ENCODE peak calls at places on chromosome 17, in nine cellular contexts. One of them, this sample, is unnamed.

GRCh38 chr17:9028632-9029570 is 7.6 kb downstream of the NTN1 start:
- DNase-seq in A549: no peak
- DNase-seq in Peyer's patch: no peak
- DNase-seq in sigmoid colon: no peak
- DNase-seq in neural progenitor cell: peak
- DNase-seq in AG04450: no peak
- DNase-seq in PC-9: no peak
- DNase-seq in WERI-Rb-1: peak
- DNase-seq in astrocyte: no peak
- DNase-seq in this sample: no peak

GRCh38 chr17:60345233-60345632 is 46.7 kb downstream of the USP32 start:
- DNase-seq in A549: no peak
- DNase-seq in Peyer's patch: no peak
- DNase-seq in sigmoid colon: no peak
- DNase-seq in neural progenitor cell: no peak
- DNase-seq in AG04450: no peak
- DNase-seq in PC-9: no peak
- DNase-seq in WERI-Rb-1: no peak
- DNase-seq in astrocyte: no peak
- DNase-seq in this sample: no peak

GRCh38 chr17:74276051-74276476 is 2.0 kb downstream of the DNAI2 start:
- DNase-seq in A549: no peak
- DNase-seq in Peyer's patch: no peak
- DNase-seq in sigmoid colon: peak
- DNase-seq in neural progenitor cell: no peak
- DNase-seq in AG04450: no peak
- DNase-seq in PC-9: no peak
- DNase-seq in WERI-Rb-1: no peak
- DNase-seq in astrocyte: peak
- DNase-seq in this sample: no peak

GRCh38 chr17:16243811-16244567 is 27.0 kb downstream of the PIGL start:
- DNase-seq in A549: no peak
- DNase-seq in Peyer's patch: peak
- DNase-seq in sigmoid colon: no peak
- DNase-seq in neural progenitor cell: no peak
- DNase-seq in AG04450: no peak
- DNase-seq in PC-9: no peak
- DNase-seq in WERI-Rb-1: no peak
- DNase-seq in astrocyte: peak
- DNase-seq in this sample: no peak

GRCh38 chr17:83151056-83151441 is 71.6 kb downstream of the METRNL start:
- DNase-seq in A549: no peak
- DNase-seq in Peyer's patch: no peak
- DNase-seq in sigmoid colon: no peak
- DNase-seq in neural progenitor cell: no peak
- DNase-seq in AG04450: no peak
- DNase-seq in PC-9: no peak
- DNase-seq in WERI-Rb-1: no peak
- DNase-seq in astrocyte: no peak
- DNase-seq in this sample: no peak

GRCh38 chr17:58568050-58568830 is 53.8 kb upstream of the MTMR4 start:
- DNase-seq in A549: no peak
- DNase-seq in Peyer's patch: no peak
- DNase-seq in sigmoid colon: no peak
- DNase-seq in neural progenitor cell: no peak
- DNase-seq in AG04450: no peak
- DNase-seq in PC-9: no peak
- DNase-seq in WERI-Rb-1: no peak
- DNase-seq in astrocyte: no peak
- DNase-seq in this sample: no peak

GRCh38 chr17:68981288-68981687 is 26.1 kb upstream of the ABCA8 start:
- DNase-seq in A549: no peak
- DNase-seq in Peyer's patch: no peak
- DNase-seq in sigmoid colon: peak
- DNase-seq in neural progenitor cell: no peak
- DNase-seq in AG04450: peak
- DNase-seq in PC-9: peak
- DNase-seq in WERI-Rb-1: no peak
- DNase-seq in astrocyte: peak
- DNase-seq in this sample: no peak

GRCh38 chr17:8430966-8431365 is 4.7 kb upstream of the NDEL1 start:
- DNase-seq in A549: no peak
- DNase-seq in Peyer's patch: no peak
- DNase-seq in sigmoid colon: peak
- DNase-seq in neural progenitor cell: peak
- DNase-seq in AG04450: no peak
- DNase-seq in PC-9: no peak
- DNase-seq in WERI-Rb-1: no peak
- DNase-seq in astrocyte: peak
- DNase-seq in this sample: peak

GRCh38 chr17:1082579-1082978 is 85.7 kb downstream of the TIMM22 start:
- DNase-seq in A549: no peak
- DNase-seq in Peyer's patch: no peak
- DNase-seq in sigmoid colon: no peak
- DNase-seq in neural progenitor cell: no peak
- DNase-seq in AG04450: no peak
- DNase-seq in PC-9: peak
- DNase-seq in WERI-Rb-1: no peak
- DNase-seq in astrocyte: peak
- DNase-seq in this sample: no peak

GRCh38 chr17:55722016-55722706 is 503 bp downstream of the TMEM100 start:
- DNase-seq in A549: no peak
- DNase-seq in Peyer's patch: no peak
- DNase-seq in sigmoid colon: no peak
- DNase-seq in neural progenitor cell: no peak
- DNase-seq in AG04450: no peak
- DNase-seq in PC-9: no peak
- DNase-seq in WERI-Rb-1: no peak
- DNase-seq in astrocyte: peak
- DNase-seq in this sample: no peak

GRCh38 chr17:79365836-79366831 is 244.7 kb downstream of the RBFOX3 start:
- DNase-seq in A549: no peak
- DNase-seq in Peyer's patch: no peak
- DNase-seq in sigmoid colon: no peak
- DNase-seq in neural progenitor cell: no peak
- DNase-seq in AG04450: no peak
- DNase-seq in PC-9: no peak
- DNase-seq in WERI-Rb-1: no peak
- DNase-seq in astrocyte: no peak
- DNase-seq in this sample: no peak

GRCh38 chr17:83196973-83197880 is 117.8 kb downstream of the METRNL start:
- DNase-seq in A549: no peak
- DNase-seq in Peyer's patch: no peak
- DNase-seq in sigmoid colon: peak
- DNase-seq in neural progenitor cell: no peak
- DNase-seq in AG04450: no peak
- DNase-seq in PC-9: no peak
- DNase-seq in WERI-Rb-1: no peak
- DNase-seq in astrocyte: no peak
- DNase-seq in this sample: no peak

GRCh38 chr17:4232168-4232813 is 31.5 kb downstream of the ANKFY1 start:
- DNase-seq in A549: no peak
- DNase-seq in Peyer's patch: no peak
- DNase-seq in sigmoid colon: no peak
- DNase-seq in neural progenitor cell: no peak
- DNase-seq in AG04450: peak
- DNase-seq in PC-9: no peak
- DNase-seq in WERI-Rb-1: no peak
- DNase-seq in astrocyte: peak
- DNase-seq in this sample: no peak
- H3K27ac ChIP-seq in A549: peak
- H3K27ac ChIP-seq in Peyer's patch: peak
- H3K27ac ChIP-seq in sigmoid colon: peak
- H3K27ac ChIP-seq in neural progenitor cell: no peak
- H3K27ac ChIP-seq in AG04450: no peak
- H3K27ac ChIP-seq in PC-9: peak
- H3K27ac ChIP-seq in WERI-Rb-1: no peak
- H3K27ac ChIP-seq in astrocyte: peak
- H3K27ac ChIP-seq in this sample: peak

GRCh38 chr17:7352910-7353635 is 1.1 kb downstream of the KCTD11 start:
- DNase-seq in A549: no peak
- DNase-seq in Peyer's patch: no peak
- DNase-seq in sigmoid colon: no peak
- DNase-seq in neural progenitor cell: no peak
- DNase-seq in AG04450: no peak
- DNase-seq in PC-9: no peak
- DNase-seq in WERI-Rb-1: no peak
- DNase-seq in astrocyte: no peak
- DNase-seq in this sample: no peak

GRCh38 chr17:7354262-7354781 is 634 bp upstream of the TMEM95 start:
- DNase-seq in A549: peak
- DNase-seq in Peyer's patch: no peak
- DNase-seq in sigmoid colon: no peak
- DNase-seq in neural progenitor cell: peak
- DNase-seq in AG04450: no peak
- DNase-seq in PC-9: no peak
- DNase-seq in WERI-Rb-1: no peak
- DNase-seq in astrocyte: peak
- DNase-seq in this sample: no peak

GRCh38 chr17:7355053-7355452 is at the start of gene TMEM95:
- DNase-seq in A549: no peak
- DNase-seq in Peyer's patch: no peak
- DNase-seq in sigmoid colon: peak
- DNase-seq in neural progenitor cell: no peak
- DNase-seq in AG04450: no peak
- DNase-seq in PC-9: peak
- DNase-seq in WERI-Rb-1: no peak
- DNase-seq in astrocyte: no peak
- DNase-seq in this sample: no peak

GRCh38 chr17:7352559-7352889 is 562 bp downstream of the KCTD11 start:
- DNase-seq in A549: no peak
- DNase-seq in Peyer's patch: no peak
- DNase-seq in sigmoid colon: no peak
- DNase-seq in neural progenitor cell: no peak
- DNase-seq in AG04450: no peak
- DNase-seq in PC-9: no peak
- DNase-seq in WERI-Rb-1: no peak
- DNase-seq in astrocyte: no peak
- DNase-seq in this sample: no peak

DNA sequence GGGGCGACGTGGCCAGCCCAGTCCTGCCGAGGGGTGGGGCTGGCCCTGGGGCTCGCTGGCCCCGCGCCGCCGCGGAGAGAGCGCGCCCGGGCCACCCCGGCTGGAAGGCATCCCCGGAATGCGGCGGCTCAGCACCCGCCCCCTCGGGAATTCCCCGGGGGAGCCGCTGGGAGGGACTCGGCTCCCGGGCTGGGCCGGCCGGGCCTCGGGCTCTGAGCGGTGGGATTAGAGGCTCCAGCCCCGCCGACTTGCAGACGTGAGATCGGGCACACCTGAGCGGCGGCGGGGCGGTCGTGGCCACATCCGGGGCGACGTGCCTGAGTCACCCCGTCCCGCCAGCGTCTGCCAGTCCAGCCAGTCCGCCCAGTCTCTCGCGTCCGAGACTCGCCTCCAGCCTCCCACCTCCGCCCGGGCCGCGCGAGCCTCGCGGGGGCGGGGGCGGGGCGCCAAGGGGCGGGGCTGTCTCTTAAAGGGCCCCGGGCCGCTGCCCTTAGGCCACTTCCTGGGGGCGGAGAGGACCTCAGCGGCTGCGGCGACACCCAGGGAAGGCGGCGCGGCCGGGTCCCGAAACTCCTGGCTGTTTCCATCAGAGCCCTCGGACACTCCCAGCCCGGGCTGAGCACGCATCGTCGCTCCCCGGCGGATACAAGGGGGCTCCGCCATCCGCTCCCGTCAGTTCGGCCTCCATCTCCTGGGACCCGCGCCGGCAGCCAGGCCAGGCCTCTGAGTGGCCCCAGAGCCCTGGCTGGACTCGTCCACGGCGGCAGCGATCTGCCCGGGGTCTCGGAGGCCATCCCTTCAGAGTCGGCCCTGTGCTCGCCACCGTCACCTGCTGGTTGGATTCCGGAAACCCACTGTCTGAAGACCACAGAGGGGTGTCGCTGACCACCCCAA is at the start of gene KCTD11:
- DNase-seq in A549: peak
- DNase-seq in Peyer's patch: peak
- DNase-seq in sigmoid colon: peak
- DNase-seq in neural progenitor cell: peak
- DNase-seq in AG04450: peak
- DNase-seq in PC-9: peak
- DNase-seq in WERI-Rb-1: peak
- DNase-seq in astrocyte: peak
- DNase-seq in this sample: peak
- TF ChIP-seq CTCF in A549: peak
- TF ChIP-seq CTCF in Peyer's patch: peak
- TF ChIP-seq CTCF in sigmoid colon: peak
- TF ChIP-seq CTCF in neural progenitor cell: peak
- TF ChIP-seq CTCF in AG04450: peak
- TF ChIP-seq CTCF in PC-9: peak
- TF ChIP-seq CTCF in WERI-Rb-1: peak
- TF ChIP-seq CTCF in astrocyte: peak
- TF ChIP-seq CTCF in this sample: peak

DNA sequence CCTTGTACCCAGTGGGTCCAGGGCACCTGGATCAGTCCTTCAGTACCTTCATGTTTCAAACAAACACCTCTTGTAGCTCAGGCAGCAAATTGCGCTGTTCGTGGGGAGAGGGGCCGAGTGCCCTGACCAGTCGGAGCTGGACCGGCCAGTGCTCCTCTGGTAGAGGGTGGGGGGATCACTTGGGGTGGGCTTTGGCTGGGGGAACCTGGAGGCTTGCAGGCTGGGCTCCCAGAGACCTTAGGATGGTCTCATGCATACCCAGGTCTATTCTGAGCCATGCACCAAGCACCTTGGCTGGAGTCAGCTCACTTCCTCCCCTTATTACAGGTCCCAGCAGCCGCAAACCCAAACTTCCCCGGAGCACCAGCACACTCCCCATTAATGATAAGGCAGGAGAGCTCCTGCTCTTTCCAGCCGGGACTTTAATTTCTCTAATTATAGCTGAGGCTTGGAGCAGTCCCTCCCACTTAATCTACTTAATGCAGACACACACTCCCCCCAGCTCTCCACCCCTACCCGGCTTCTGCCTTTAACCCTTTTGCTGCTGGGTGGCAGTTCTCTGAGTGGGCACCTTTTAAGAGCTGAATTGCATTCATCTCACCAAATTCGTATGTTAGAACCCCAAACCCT is 26.3 kb upstream of the MGAT5B start:
- DNase-seq in A549: no peak
- DNase-seq in Peyer's patch: no peak
- DNase-seq in sigmoid colon: no peak
- DNase-seq in neural progenitor cell: peak
- DNase-seq in AG04450: no peak
- DNase-seq in PC-9: no peak
- DNase-seq in WERI-Rb-1: peak
- DNase-seq in astrocyte: no peak
- DNase-seq in this sample: no peak
- H3K4me3 ChIP-seq in A549: peak
- H3K4me3 ChIP-seq in Peyer's patch: no peak
- H3K4me3 ChIP-seq in sigmoid colon: no peak
- H3K4me3 ChIP-seq in neural progenitor cell: peak
- H3K4me3 ChIP-seq in AG04450: no peak
- H3K4me3 ChIP-seq in PC-9: no peak
- H3K4me3 ChIP-seq in WERI-Rb-1: peak
- H3K4me3 ChIP-seq in astrocyte: no peak
- H3K4me3 ChIP-seq in this sample: no peak

DNA sequence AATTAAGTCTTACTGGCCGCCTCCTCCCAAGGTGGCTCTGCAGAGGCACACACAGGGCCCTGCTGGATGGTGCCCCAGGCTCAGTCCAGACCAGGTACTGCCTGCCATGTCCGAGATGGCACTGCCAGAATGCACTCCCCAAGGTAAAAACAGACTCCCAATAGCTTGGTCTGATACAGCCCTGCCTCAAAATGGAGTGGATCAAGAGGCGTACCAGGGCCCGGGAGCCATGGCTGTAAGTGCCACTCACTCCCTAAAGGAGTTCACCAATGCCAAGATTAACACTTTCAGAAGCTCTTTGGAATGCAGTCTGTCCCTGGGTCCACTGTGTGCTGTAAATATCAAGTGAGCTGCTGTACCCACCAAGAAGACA is 576 bp upstream of the MYO18A start:
- DNase-seq in A549: no peak
- DNase-seq in Peyer's patch: no peak
- DNase-seq in sigmoid colon: no peak
- DNase-seq in neural progenitor cell: no peak
- DNase-seq in AG04450: no peak
- DNase-seq in PC-9: no peak
- DNase-seq in WERI-Rb-1: no peak
- DNase-seq in astrocyte: no peak
- DNase-seq in this sample: peak
- H3K27ac ChIP-seq in A549: peak
- H3K27ac ChIP-seq in Peyer's patch: peak
- H3K27ac ChIP-seq in sigmoid colon: peak
- H3K27ac ChIP-seq in neural progenitor cell: no peak
- H3K27ac ChIP-seq in AG04450: no peak
- H3K27ac ChIP-seq in PC-9: peak
- H3K27ac ChIP-seq in WERI-Rb-1: peak
- H3K27ac ChIP-seq in astrocyte: no peak
- H3K27ac ChIP-seq in this sample: peak